ENCODE peak calls at places on chromosome 19, in seven cellular contexts. P is breast epithelium, D is adrenal gland, L is astrocyte of the spinal cord, T is brain microvascular endothelial cell, Q is GM06990, E is thoracic aorta. Z is an unnamed sample.

GRCh38 chr19:58513213-58513693 is 1.5 kb upstream of the SLC27A5 start:
- DNase-seq in D (no peak), E (no peak), L (no peak), P (no peak), Q (no peak), T (no peak), Z (no peak)

GRCh38 chr19:33102893-33103292 is 21.9 kb downstream of the GPATCH1 start:
- DNase-seq in L (no peak), D (no peak), T (no peak), E (no peak), Q (no peak), P (no peak), Z (no peak)

GRCh38 chr19:32877323-32877912 is 7.9 kb upstream of the SLC7A9 start:
- DNase-seq in T (no peak), L (no peak), E (no peak), P (no peak), Q (no peak), D (no peak), Z (no peak)

GRCh38 chr19:41554902-41555301 is 21.1 kb upstream of the CEACAM21 start:
- DNase-seq in D (no peak), E (no peak), P (no peak), Q (no peak), T (no peak), L (no peak), Z (no peak)

GRCh38 chr19:3359850-3360493 is 6.4 kb upstream of the NFIC start:
- DNase-seq in Q (peak), T (no peak), E (no peak), L (no peak), D (no peak), P (no peak), Z (no peak)

GRCh38 chr19:47047272-47047930 is 1.0 kb downstream of the TMEM160 start:
- DNase-seq in D (no peak), T (no peak), P (no peak), E (no peak), Q (no peak), L (no peak), Z (no peak)

GRCh38 chr19:42149447-42150202 is 17.4 kb upstream of the POU2F2 start:
- DNase-seq in E (no peak), D (no peak), P (no peak), T (no peak), Q (no peak), L (no peak), Z (no peak)

GRCh38 chr19:47778089-47778953 is at the start of gene SELENOW:
- DNase-seq in T (peak), D (peak), P (peak), E (no peak), L (peak), Q (peak), Z (no peak)

GRCh38 chr19:5457709-5458108 is 2.5 kb downstream of the ZNRF4 start:
- DNase-seq in T (no peak), P (no peak), Q (no peak), D (no peak), L (no peak), E (no peak), Z (no peak)

GRCh38 chr19:2488942-2489731 is 13.2 kb downstream of the GADD45B start:
- DNase-seq in L (peak), D (peak), P (peak), E (no peak), T (no peak), Q (no peak), Z (no peak)

GRCh38 chr19:1469200-1469935 is 9.6 kb downstream of the C19orf25 start:
- DNase-seq in D (no peak), Q (peak), L (no peak), T (no peak), P (no peak), E (no peak), Z (no peak)

GRCh38 chr19:13899912-13900584 is 5.9 kb downstream of the BRME1 start:
- DNase-seq in E (no peak), D (no peak), P (no peak), Q (no peak), L (peak), T (no peak), Z (no peak)

GRCh38 chr19:32933571-32933970 is 38.2 kb downstream of the CEP89 start:
- DNase-seq in T (no peak), P (no peak), E (no peak), D (no peak), L (no peak), Q (no peak), Z (no peak)

GRCh38 chr19:41299755-41300089 is 10.2 kb upstream of the CCDC97 start:
- DNase-seq in E (no peak), P (no peak), L (peak), Q (no peak), D (peak), T (peak), Z (peak)

GRCh38 chr19:36605839-36606478 is 846 bp downstream of the ZNF382 start:
- DNase-seq in E (no peak), Q (no peak), P (no peak), L (no peak), T (no peak), D (no peak), Z (no peak)

GRCh38 chr19:6381030-6381750 is 5.5 kb upstream of the PSPN start:
- DNase-seq in E (no peak), L (no peak), P (no peak), D (no peak), T (no peak), Q (no peak), Z (no peak)

GRCh38 chr19:35734889-35735288 is 7.4 kb downstream of the IGFLR1 start:
- DNase-seq in T (no peak), E (no peak), D (no peak), P (no peak), L (no peak), Q (no peak), Z (no peak)

DNA sequence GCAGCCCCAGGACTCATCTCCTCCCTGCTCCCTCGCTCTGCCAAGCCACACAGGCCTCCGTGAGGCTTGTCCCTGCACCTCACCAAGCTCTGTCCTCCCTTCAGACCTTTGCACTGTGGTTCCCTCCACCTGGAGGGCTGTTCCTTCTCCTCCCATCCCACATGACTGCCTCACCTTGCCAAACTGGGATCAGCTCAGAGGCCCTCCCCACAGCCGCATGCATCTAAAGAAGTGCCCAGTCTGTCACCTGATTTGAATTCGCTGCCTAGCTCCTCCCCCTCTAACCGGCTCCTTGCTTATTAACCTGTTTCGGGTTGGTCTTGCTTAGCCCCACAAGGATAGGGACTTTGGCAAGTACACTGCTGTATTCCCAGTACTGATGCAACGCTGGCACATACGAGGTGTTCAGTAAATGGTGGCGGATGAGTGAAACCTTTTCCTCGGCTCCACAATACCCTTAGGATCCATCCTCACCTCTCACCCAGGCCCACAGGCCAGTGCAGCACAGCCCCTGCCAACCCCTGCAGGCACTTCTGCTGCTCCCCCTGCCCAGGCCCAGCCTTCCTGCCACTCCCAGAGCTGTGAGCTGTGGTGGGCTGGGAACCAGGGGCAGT is 4.4 kb downstream of the AKT2 start:
- DNase-seq in E (no peak), L (no peak), D (no peak), Q (no peak), T (no peak), P (no peak), Z (no peak)
- H3K4me3 ChIP-seq in E (no peak), L (no peak), D (no peak), Q (no peak), T (no peak), P (peak), Z (no peak)

DNA sequence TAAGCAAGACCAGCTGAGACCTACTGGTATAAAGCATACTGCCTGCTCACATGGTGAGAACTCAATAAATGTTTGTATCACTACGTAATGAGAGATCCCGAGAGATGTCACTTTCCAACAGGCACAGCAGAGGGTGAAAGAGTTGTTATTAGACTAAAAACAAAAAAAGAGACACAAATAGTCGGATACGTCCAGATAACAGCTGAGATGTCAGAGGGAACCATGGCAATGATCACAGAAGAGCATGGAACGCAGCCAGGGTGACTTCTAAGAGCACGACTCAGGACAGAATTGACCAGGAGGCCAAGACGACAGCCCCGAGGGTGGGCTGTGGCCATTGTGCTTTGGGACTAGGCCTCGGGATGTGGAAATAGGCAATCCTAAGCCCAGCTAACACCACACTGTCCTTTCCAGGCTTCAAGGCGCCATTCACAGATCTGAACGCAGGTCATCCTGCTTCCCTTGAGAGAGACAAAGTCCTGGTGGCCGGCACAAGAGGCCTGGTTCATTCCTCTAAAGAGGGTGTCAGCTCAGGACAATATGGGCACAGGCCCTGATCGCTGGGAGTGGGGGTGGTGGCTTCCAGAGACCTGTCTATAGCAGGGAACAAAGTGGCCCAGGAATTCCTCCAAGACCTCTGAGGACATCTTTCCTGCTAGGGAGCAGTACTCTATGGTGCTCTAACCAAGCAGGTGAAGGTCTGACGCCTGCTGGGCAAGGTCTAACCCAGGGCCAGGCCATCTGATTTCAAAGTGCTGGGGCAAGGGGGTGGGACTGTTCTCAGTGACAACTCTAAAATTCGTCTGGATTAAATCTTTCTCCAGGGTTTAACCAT is 3.2 kb downstream of the SH3GL1 start:
- DNase-seq in Q (no peak), L (no peak), D (peak), P (no peak), T (no peak), E (no peak), Z (no peak)
- H3K4me3 ChIP-seq in Q (no peak), L (no peak), D (no peak), P (no peak), T (no peak), E (no peak), Z (no peak)

DNA sequence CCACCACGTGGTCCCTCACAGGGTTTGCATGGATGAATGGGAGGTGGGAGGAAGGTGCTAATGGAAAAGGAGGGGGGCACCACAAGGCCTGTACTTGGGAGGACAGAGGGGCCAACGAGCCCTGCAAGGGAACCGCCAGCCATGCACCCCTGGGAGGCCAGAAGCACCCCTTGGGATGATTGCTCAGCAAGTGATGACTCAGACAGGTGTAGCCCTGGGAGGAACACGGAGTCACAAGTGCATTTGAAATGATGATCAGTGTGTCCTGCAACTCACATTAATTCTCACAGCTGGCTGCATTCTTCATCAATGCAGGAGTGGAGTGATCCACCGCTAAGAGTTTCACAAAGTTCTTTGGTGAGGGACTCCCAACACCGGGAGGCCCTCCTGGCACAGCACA is 82.8 kb upstream of the ZNF254 start:
- DNase-seq in E (no peak), T (no peak), Q (no peak), L (no peak), D (no peak), P (no peak), Z (no peak)
- H3K4me3 ChIP-seq in E (no peak), T (no peak), Q (no peak), L (no peak), D (no peak), P (no peak), Z (no peak)

GRCh38 chr19:18931316-18932162 is 9.5 kb downstream of the HOMER3 start:
- DNase-seq in L (no peak), Q (no peak), T (no peak), P (no peak), D (no peak), E (no peak), Z (no peak)
- H3K4me3 ChIP-seq in L (no peak), Q (no peak), T (no peak), P (no peak), D (no peak), E (no peak), Z (no peak)

GRCh38 chr19:10566658-10567410 is 1.0 kb upstream of the KRI1 start:
- DNase-seq in L (no peak), T (no peak), E (no peak), P (no peak), D (peak), Q (peak), Z (no peak)

GRCh38 chr19:10562609-10563008 is 3.2 kb downstream of the KRI1 start:
- DNase-seq in Q (no peak), L (no peak), T (no peak), E (no peak), P (no peak), D (no peak), Z (no peak)

GRCh38 chr19:10566408-10566657 is 523 bp upstream of the KRI1 start:
- DNase-seq in E (no peak), L (no peak), D (no peak), P (no peak), Q (no peak), T (no peak), Z (no peak)

GRCh38 chr19:10565567-10566407 is at the start of gene KRI1:
- DNase-seq in D (peak), E (peak), P (peak), Q (peak), T (peak), L (peak), Z (peak)

GRCh38 chr19:10565028-10565566 is 713 bp downstream of the KRI1 start:
- DNase-seq in E (no peak), Q (peak), P (no peak), D (no peak), L (peak), T (peak), Z (no peak)
- H3K4me3 ChIP-seq in E (peak), Q (peak), P (peak), D (peak), L (peak), T (peak), Z (peak)

GRCh38 chr19:23392706-23393105 is 2.6 kb downstream of the ZNF91 start:
- DNase-seq in P (no peak), D (no peak), L (no peak), E (no peak), Q (no peak), T (no peak), Z (no peak)
- H3K4me3 ChIP-seq in P (no peak), D (no peak), L (no peak), E (peak), Q (no peak), T (no peak), Z (no peak)

GRCh38 chr19:17684256-17684655 is 3.9 kb downstream of the UNC13A start:
- DNase-seq in T (no peak), L (no peak), Q (no peak), E (no peak), D (no peak), P (no peak), Z (no peak)

GRCh38 chr19:17682273-17682672 is 5.9 kb downstream of the UNC13A start:
- DNase-seq in Q (no peak), L (no peak), P (no peak), D (no peak), T (no peak), E (no peak), Z (no peak)

GRCh38 chr19:17681505-17682125 is 6.5 kb downstream of the UNC13A start:
- DNase-seq in Q (peak), P (no peak), E (no peak), L (peak), D (peak), T (peak), Z (no peak)

GRCh38 chr19:17685451-17686026 is 2.6 kb downstream of the UNC13A start:
- DNase-seq in P (no peak), E (no peak), L (no peak), D (no peak), T (no peak), Q (no peak), Z (no peak)

DNA sequence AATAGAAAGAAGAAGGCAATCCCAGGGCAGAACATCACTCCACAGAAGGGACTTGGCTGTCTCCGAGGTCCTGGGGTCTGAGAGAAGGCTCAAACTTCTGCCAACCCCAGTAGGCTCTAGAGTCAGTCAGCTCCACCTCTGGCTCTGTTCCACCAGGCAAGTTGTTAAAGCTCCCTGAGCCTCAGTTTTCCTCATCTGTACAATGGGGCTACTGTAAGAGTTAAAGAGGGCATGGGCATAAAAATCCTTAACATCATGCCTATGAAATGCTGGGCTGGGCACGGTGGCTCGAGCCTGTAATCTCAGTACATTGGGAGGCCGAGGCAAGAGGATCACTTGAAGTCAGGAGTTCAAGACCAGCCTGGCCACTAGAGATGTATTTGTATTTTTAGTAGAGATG is 5.1 kb downstream of the UNC13A start:
- DNase-seq in Q (no peak), P (no peak), D (no peak), T (no peak), E (no peak), L (no peak), Z (no peak)
- H3K4me3 ChIP-seq in Q (no peak), P (no peak), D (no peak), T (no peak), E (no peak), L (no peak), Z (no peak)

GRCh38 chr19:8054169-8054568 is 1.6 kb downstream of the CCL25 start:
- DNase-seq in E (no peak), Q (no peak), P (no peak), T (no peak), D (no peak), L (no peak), Z (no peak)

GRCh38 chr19:8046569-8047165 is 5.9 kb upstream of the CCL25 start:
- DNase-seq in Q (no peak), L (no peak), P (no peak), T (no peak), D (no peak), E (no peak), Z (no peak)

GRCh38 chr19:8045872-8046568 is 6.5 kb upstream of the CCL25 start:
- DNase-seq in T (no peak), L (no peak), D (no peak), Q (no peak), P (no peak), E (no peak), Z (no peak)

GRCh38 chr19:8052464-8052859 is at the start of gene CCL25:
- DNase-seq in D (no peak), L (no peak), T (no peak), E (no peak), Q (no peak), P (no peak), Z (no peak)

GRCh38 chr19:8050274-8051096 is 2.1 kb upstream of the CCL25 start:
- DNase-seq in T (peak), Q (peak), D (peak), L (peak), E (peak), P (peak), Z (peak)
- H3K4me3 ChIP-seq in T (peak), Q (peak), D (no peak), L (no peak), E (peak), P (peak), Z (peak)

GRCh38 chr19:38735257-38735686 is 9.0 kb downstream of the CAPN12 start:
- DNase-seq in T (no peak), L (no peak), E (no peak), Q (peak), P (no peak), D (peak), Z (no peak)
- H3K4me3 ChIP-seq in T (no peak), L (no peak), E (peak), Q (peak), P (peak), D (no peak), Z (peak)

DNA sequence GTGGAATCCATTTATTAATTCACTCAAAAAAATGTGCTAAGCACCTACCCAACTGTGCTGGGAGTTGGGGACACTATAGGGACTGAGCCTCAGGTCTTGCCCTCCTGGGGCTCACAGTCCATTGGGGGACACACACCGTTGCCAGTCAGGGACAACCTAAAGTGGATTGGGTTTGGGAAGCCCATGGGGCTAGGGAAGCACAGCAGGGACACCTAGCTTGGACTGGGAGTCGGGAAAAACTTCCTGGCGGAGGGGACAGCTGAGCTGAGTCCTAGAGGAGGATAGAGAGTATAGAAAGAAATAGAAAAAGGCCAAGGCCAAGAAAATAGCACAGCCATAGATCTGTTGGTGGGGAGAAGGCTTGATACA is 8.5 kb downstream of the FOSB start:
- DNase-seq in Q (no peak), D (no peak), L (peak), P (no peak), E (no peak), T (peak), Z (no peak)
- H3K4me3 ChIP-seq in Q (no peak), D (no peak), L (no peak), P (no peak), E (no peak), T (no peak), Z (no peak)